ENCODE peak calls at places on chromosomes 11 and 22, in four cellular contexts. One of them, this sample, is unnamed.

GRCh38 chr11:8967159-8967558 is 2.9 kb upstream of the TMEM9B start:
- DNase-seq in activated CD4-positive, alpha-beta T cell treated with anti-CD3 and anti-CD28 coated beads for 48 hours: no peak
- DNase-seq in activated naive CD4-positive, alpha-beta T cell: no peak
- DNase-seq in ascending aorta: no peak
- DNase-seq in this sample: no peak

GRCh38 chr11:66950113-66950535 is 8.1 kb downstream of the PC start:
- DNase-seq in activated CD4-positive, alpha-beta T cell treated with anti-CD3 and anti-CD28 coated beads for 48 hours: peak; percentile 60
- DNase-seq in activated naive CD4-positive, alpha-beta T cell: no peak
- DNase-seq in ascending aorta: no peak
- DNase-seq in this sample: no peak

GRCh38 chr22:20746466-20747189 is 27.3 kb upstream of the SERPIND1 start:
- DNase-seq in activated CD4-positive, alpha-beta T cell treated with anti-CD3 and anti-CD28 coated beads for 48 hours: no peak
- DNase-seq in activated naive CD4-positive, alpha-beta T cell: no peak
- DNase-seq in ascending aorta: no peak
- DNase-seq in this sample: no peak

GRCh38 chr11:39768214-39768613 is 1691.2 kb downstream of the LRRC4C start:
- DNase-seq in activated CD4-positive, alpha-beta T cell treated with anti-CD3 and anti-CD28 coated beads for 48 hours: no peak
- DNase-seq in activated naive CD4-positive, alpha-beta T cell: no peak
- DNase-seq in ascending aorta: no peak
- DNase-seq in this sample: no peak

GRCh38 chr11:71562120-71562519 is 3.2 kb upstream of the KRTAP5-10 start:
- DNase-seq in activated CD4-positive, alpha-beta T cell treated with anti-CD3 and anti-CD28 coated beads for 48 hours: no peak
- DNase-seq in activated naive CD4-positive, alpha-beta T cell: no peak
- DNase-seq in ascending aorta: no peak
- DNase-seq in this sample: no peak

GRCh38 chr11:117529767-117530166 is 202.1 kb downstream of the CEP164 start:
- DNase-seq in activated CD4-positive, alpha-beta T cell treated with anti-CD3 and anti-CD28 coated beads for 48 hours: no peak
- DNase-seq in activated naive CD4-positive, alpha-beta T cell: no peak
- DNase-seq in ascending aorta: no peak
- DNase-seq in this sample: no peak

GRCh38 chr11:134524201-134524600 is 112.2 kb upstream of the B3GAT1 start:
- DNase-seq in activated CD4-positive, alpha-beta T cell treated with anti-CD3 and anti-CD28 coated beads for 48 hours: no peak
- DNase-seq in activated naive CD4-positive, alpha-beta T cell: no peak
- DNase-seq in ascending aorta: no peak
- DNase-seq in this sample: peak; percentile 29

GRCh38 chr22:48536691-48537591 is 1290.7 kb downstream of the BRD1 start:
- DNase-seq in activated CD4-positive, alpha-beta T cell treated with anti-CD3 and anti-CD28 coated beads for 48 hours: no peak
- DNase-seq in activated naive CD4-positive, alpha-beta T cell: no peak
- DNase-seq in ascending aorta: no peak
- DNase-seq in this sample: no peak

GRCh38 chr11:122851366-122852011 is 13.2 kb downstream of the CRTAM start:
- DNase-seq in activated CD4-positive, alpha-beta T cell treated with anti-CD3 and anti-CD28 coated beads for 48 hours: no peak
- DNase-seq in activated naive CD4-positive, alpha-beta T cell: no peak
- DNase-seq in ascending aorta: no peak
- DNase-seq in this sample: no peak

GRCh38 chr11:59953463-59954218 is 10.2 kb upstream of the OOSP4A start:
- DNase-seq in activated CD4-positive, alpha-beta T cell treated with anti-CD3 and anti-CD28 coated beads for 48 hours: no peak
- DNase-seq in activated naive CD4-positive, alpha-beta T cell: no peak
- DNase-seq in ascending aorta: no peak
- DNase-seq in this sample: no peak

GRCh38 chr11:122646549-122647340 is 8.8 kb upstream of the UBASH3B start:
- DNase-seq in activated CD4-positive, alpha-beta T cell treated with anti-CD3 and anti-CD28 coated beads for 48 hours: no peak
- DNase-seq in activated naive CD4-positive, alpha-beta T cell: no peak
- DNase-seq in ascending aorta: no peak
- DNase-seq in this sample: no peak

GRCh38 chr11:77101043-77101537 is 1.6 kb upstream of the OMP start:
- DNase-seq in activated CD4-positive, alpha-beta T cell treated with anti-CD3 and anti-CD28 coated beads for 48 hours: peak; percentile 28
- DNase-seq in activated naive CD4-positive, alpha-beta T cell: no peak
- DNase-seq in ascending aorta: no peak
- DNase-seq in this sample: no peak

GRCh38 chr11:1158681-1159525 is 1.1 kb downstream of the MUC5AC start:
- DNase-seq in activated CD4-positive, alpha-beta T cell treated with anti-CD3 and anti-CD28 coated beads for 48 hours: no peak
- DNase-seq in activated naive CD4-positive, alpha-beta T cell: no peak
- DNase-seq in ascending aorta: no peak
- DNase-seq in this sample: peak; percentile 77

GRCh38 chr11:14904745-14905103 is 12.7 kb upstream of the CYP2R1 start:
- DNase-seq in activated CD4-positive, alpha-beta T cell treated with anti-CD3 and anti-CD28 coated beads for 48 hours: peak; percentile 90
- DNase-seq in activated naive CD4-positive, alpha-beta T cell: peak; percentile 80
- DNase-seq in ascending aorta: no peak
- DNase-seq in this sample: peak; percentile 96

GRCh38 chr11:110824912-110825311 is 112.7 kb upstream of the ARHGAP20 start:
- DNase-seq in activated CD4-positive, alpha-beta T cell treated with anti-CD3 and anti-CD28 coated beads for 48 hours: no peak
- DNase-seq in activated naive CD4-positive, alpha-beta T cell: no peak
- DNase-seq in ascending aorta: no peak
- DNase-seq in this sample: no peak

GRCh38 chr11:24375896-24376295 is 121.0 kb upstream of the LUZP2 start:
- DNase-seq in activated CD4-positive, alpha-beta T cell treated with anti-CD3 and anti-CD28 coated beads for 48 hours: no peak
- DNase-seq in activated naive CD4-positive, alpha-beta T cell: no peak
- DNase-seq in ascending aorta: no peak
- DNase-seq in this sample: no peak

GRCh38 chr22:44274918-44275665 is 37.7 kb downstream of the SHISAL1 start:
- DNase-seq in activated CD4-positive, alpha-beta T cell treated with anti-CD3 and anti-CD28 coated beads for 48 hours: no peak
- DNase-seq in activated naive CD4-positive, alpha-beta T cell: no peak
- DNase-seq in ascending aorta: no peak
- DNase-seq in this sample: peak; percentile 68

GRCh38 chr11:121067453-121067852 is 33.6 kb upstream of the TECTA start:
- DNase-seq in activated CD4-positive, alpha-beta T cell treated with anti-CD3 and anti-CD28 coated beads for 48 hours: no peak
- DNase-seq in activated naive CD4-positive, alpha-beta T cell: no peak
- DNase-seq in ascending aorta: no peak
- DNase-seq in this sample: no peak

GRCh38 chr11:74278721-74279148 is 32.7 kb downstream of the P4HA3 start:
- DNase-seq in activated CD4-positive, alpha-beta T cell treated with anti-CD3 and anti-CD28 coated beads for 48 hours: no peak
- DNase-seq in activated naive CD4-positive, alpha-beta T cell: no peak
- DNase-seq in ascending aorta: no peak
- DNase-seq in this sample: peak; percentile 96

GRCh38 chr11:44427432-44427831 is 117.5 kb upstream of the ALX4 start:
- DNase-seq in activated CD4-positive, alpha-beta T cell treated with anti-CD3 and anti-CD28 coated beads for 48 hours: peak; percentile 40
- DNase-seq in activated naive CD4-positive, alpha-beta T cell: no peak
- DNase-seq in ascending aorta: no peak
- DNase-seq in this sample: no peak

GRCh38 chr22:46079861-46080821 is 70.2 kb upstream of the PPARA start:
- DNase-seq in activated CD4-positive, alpha-beta T cell treated with anti-CD3 and anti-CD28 coated beads for 48 hours: no peak
- DNase-seq in activated naive CD4-positive, alpha-beta T cell: no peak
- DNase-seq in ascending aorta: peak; percentile 71
- DNase-seq in this sample: peak; percentile 95

GRCh38 chr11:124884869-124885479 is 12.7 kb downstream of the ROBO4 start:
- DNase-seq in activated CD4-positive, alpha-beta T cell treated with anti-CD3 and anti-CD28 coated beads for 48 hours: no peak
- DNase-seq in activated naive CD4-positive, alpha-beta T cell: no peak
- DNase-seq in ascending aorta: no peak
- DNase-seq in this sample: no peak

GRCh38 chr22:45882881-45883810 is 93.8 kb downstream of the WNT7B start:
- DNase-seq in activated CD4-positive, alpha-beta T cell treated with anti-CD3 and anti-CD28 coated beads for 48 hours: no peak
- DNase-seq in activated naive CD4-positive, alpha-beta T cell: no peak
- DNase-seq in ascending aorta: no peak
- DNase-seq in this sample: peak; percentile 68

GRCh38 chr22:36368359-36368983 is 19.3 kb downstream of the MYH9 start:
- DNase-seq in activated CD4-positive, alpha-beta T cell treated with anti-CD3 and anti-CD28 coated beads for 48 hours: peak; percentile 61
- DNase-seq in activated naive CD4-positive, alpha-beta T cell: no peak
- DNase-seq in ascending aorta: no peak
- DNase-seq in this sample: no peak

GRCh38 chr11:124878497-124879228 is 13.4 kb downstream of the ROBO3 start:
- DNase-seq in activated CD4-positive, alpha-beta T cell treated with anti-CD3 and anti-CD28 coated beads for 48 hours: no peak
- DNase-seq in activated naive CD4-positive, alpha-beta T cell: no peak
- DNase-seq in ascending aorta: no peak
- DNase-seq in this sample: no peak

GRCh38 chr11:102664001-102664752 is 39.0 kb upstream of the MMP20 start:
- DNase-seq in activated CD4-positive, alpha-beta T cell treated with anti-CD3 and anti-CD28 coated beads for 48 hours: peak; percentile 32
- DNase-seq in activated naive CD4-positive, alpha-beta T cell: no peak
- DNase-seq in ascending aorta: no peak
- DNase-seq in this sample: no peak

GRCh38 chr22:21069375-21069774 is 23.6 kb downstream of the LRRC74B start:
- DNase-seq in activated CD4-positive, alpha-beta T cell treated with anti-CD3 and anti-CD28 coated beads for 48 hours: no peak
- DNase-seq in activated naive CD4-positive, alpha-beta T cell: no peak
- DNase-seq in ascending aorta: no peak
- DNase-seq in this sample: peak; percentile 25

GRCh38 chr11:27933992-27934829 is 173.7 kb downstream of the KIF18A start:
- DNase-seq in activated CD4-positive, alpha-beta T cell treated with anti-CD3 and anti-CD28 coated beads for 48 hours: no peak
- DNase-seq in activated naive CD4-positive, alpha-beta T cell: no peak
- DNase-seq in ascending aorta: no peak
- DNase-seq in this sample: peak; percentile 86

GRCh38 chr11:35902961-35903360 is 40.9 kb upstream of the LDLRAD3 start:
- DNase-seq in activated CD4-positive, alpha-beta T cell treated with anti-CD3 and anti-CD28 coated beads for 48 hours: no peak
- DNase-seq in activated naive CD4-positive, alpha-beta T cell: no peak
- DNase-seq in ascending aorta: no peak
- DNase-seq in this sample: no peak

GRCh38 chr11:77198440-77198849 is 70.4 kb downstream of the MYO7A start:
- DNase-seq in activated CD4-positive, alpha-beta T cell treated with anti-CD3 and anti-CD28 coated beads for 48 hours: peak; percentile 61
- DNase-seq in activated naive CD4-positive, alpha-beta T cell: no peak
- DNase-seq in ascending aorta: no peak
- DNase-seq in this sample: peak; percentile 52

GRCh38 chr11:112470355-112470754 is 209.7 kb upstream of the PLET1 start:
- DNase-seq in activated CD4-positive, alpha-beta T cell treated with anti-CD3 and anti-CD28 coated beads for 48 hours: no peak
- DNase-seq in activated naive CD4-positive, alpha-beta T cell: no peak
- DNase-seq in ascending aorta: no peak
- DNase-seq in this sample: no peak

GRCh38 chr22:20058989-20059770 is 20.9 kb upstream of the DGCR8 start:
- DNase-seq in activated CD4-positive, alpha-beta T cell treated with anti-CD3 and anti-CD28 coated beads for 48 hours: no peak
- DNase-seq in activated naive CD4-positive, alpha-beta T cell: no peak
- DNase-seq in ascending aorta: no peak
- DNase-seq in this sample: no peak

GRCh38 chr11:44923796-44924195 is 26.9 kb downstream of the TP53I11 start:
- DNase-seq in activated CD4-positive, alpha-beta T cell treated with anti-CD3 and anti-CD28 coated beads for 48 hours: no peak
- DNase-seq in activated naive CD4-positive, alpha-beta T cell: no peak
- DNase-seq in ascending aorta: no peak
- DNase-seq in this sample: no peak

GRCh38 chr11:120336641-120337132 is 474 bp downstream of the ARHGEF12 start:
- DNase-seq in activated CD4-positive, alpha-beta T cell treated with anti-CD3 and anti-CD28 coated beads for 48 hours: peak; percentile 53
- DNase-seq in activated naive CD4-positive, alpha-beta T cell: no peak
- DNase-seq in ascending aorta: no peak
- DNase-seq in this sample: peak; percentile 88

GRCh38 chr11:113329725-113330124 is 15.3 kb downstream of the TTC12 start:
- DNase-seq in activated CD4-positive, alpha-beta T cell treated with anti-CD3 and anti-CD28 coated beads for 48 hours: no peak
- DNase-seq in activated naive CD4-positive, alpha-beta T cell: no peak
- DNase-seq in ascending aorta: no peak
- DNase-seq in this sample: no peak

GRCh38 chr11:1340111-1340510 is 30.7 kb upstream of the TOLLIP start:
- DNase-seq in activated CD4-positive, alpha-beta T cell treated with anti-CD3 and anti-CD28 coated beads for 48 hours: no peak
- DNase-seq in activated naive CD4-positive, alpha-beta T cell: no peak
- DNase-seq in ascending aorta: no peak
- DNase-seq in this sample: no peak

GRCh38 chr22:27677895-27678458 is 123.6 kb downstream of the MN1 start:
- DNase-seq in activated CD4-positive, alpha-beta T cell treated with anti-CD3 and anti-CD28 coated beads for 48 hours: no peak
- DNase-seq in activated naive CD4-positive, alpha-beta T cell: no peak
- DNase-seq in ascending aorta: no peak
- DNase-seq in this sample: no peak

This sample was measured in posterior vena cava.